ENCODE peak calls at places on chromosome 2, in seven cellular contexts. Q is astrocyte of the spinal cord, I is uterus, B is fibroblast of the aortic adventitia, T is IMR-90, P is testis, Y is cardiac muscle cell. G is an unnamed sample.

GRCh38 chr2:19073522-19073921 is 284.9 kb downstream of the OSR1 start:
- DNase-seq in Q (peak; percentile 80), I (no peak), B (peak; percentile 27), P (no peak), Y (no peak), T (peak; percentile 83), G (peak; percentile 23)

GRCh38 chr2:60738679-60739078 is 17.4 kb upstream of the PAPOLG start:
- DNase-seq in B (no peak), T (no peak), Q (no peak), P (no peak), I (no peak), Y (no peak), G (no peak)

GRCh38 chr2:205833874-205834273 is 151.6 kb downstream of the NRP2 start:
- DNase-seq in B (no peak), P (no peak), Y (no peak), T (no peak), I (no peak), Q (no peak), G (no peak)

GRCh38 chr2:127400897-127401756 is 13.4 kb upstream of the MAP3K2 start:
- DNase-seq in P (no peak), B (no peak), Y (no peak), I (no peak), Q (peak; percentile 47), T (peak; percentile 78), G (no peak)

GRCh38 chr2:70898363-70899240 is 37.1 kb upstream of the ATP6V1B1 start:
- DNase-seq in B (no peak), I (no peak), Q (no peak), T (no peak), P (no peak), Y (no peak), G (no peak)

GRCh38 chr2:208392300-208392699 is 14.3 kb upstream of the PTH2R start:
- DNase-seq in Q (no peak), I (no peak), Y (no peak), T (no peak), P (no peak), B (no peak), G (no peak)

GRCh38 chr2:63424329-63425078 is 163.8 kb downstream of the WDPCP start:
- DNase-seq in P (peak; percentile 22), I (no peak), Y (no peak), Q (peak; percentile 41), B (peak; percentile 36), T (peak; percentile 41), G (peak; percentile 11)

GRCh38 chr2:201633862-201634261 is 9.4 kb downstream of the TMEM237 start:
- DNase-seq in I (no peak), T (peak; percentile 28), Q (no peak), Y (no peak), P (no peak), B (no peak), G (no peak)

GRCh38 chr2:54470241-54470938 is 14.3 kb downstream of the SPTBN1 start:
- DNase-seq in Q (peak; percentile 61), I (no peak), B (peak; percentile 74), P (no peak), T (peak; percentile 79), Y (peak; percentile 62), G (peak; percentile 87)

GRCh38 chr2:226701052-226701451 is 98.6 kb downstream of the IRS1 start:
- DNase-seq in Y (no peak), Q (peak; percentile 91), B (peak; percentile 81), P (no peak), I (no peak), T (peak; percentile 98), G (peak; percentile 99)

DNA sequence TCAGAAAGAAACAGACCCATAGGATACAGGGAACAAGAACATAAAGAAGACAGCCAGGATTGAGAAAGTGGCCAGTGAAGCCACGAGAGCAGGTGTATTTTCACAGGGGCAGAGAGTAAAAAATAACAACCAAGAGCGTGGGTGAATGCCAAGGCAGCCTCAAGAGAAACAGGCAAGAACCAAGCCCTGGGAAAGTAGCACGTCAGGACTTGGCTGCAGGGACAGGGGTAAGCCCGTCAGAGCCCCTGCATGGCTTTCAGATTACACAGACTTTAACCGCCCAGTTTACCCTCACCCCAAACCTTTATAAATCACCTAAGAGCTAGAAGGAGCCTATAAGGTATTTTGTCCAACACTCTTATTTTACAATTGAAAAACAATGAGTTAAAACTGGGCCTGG is 43.7 kb downstream of the ARL4C start:
- DNase-seq in T (no peak), P (no peak), Q (no peak), Y (no peak), I (no peak), B (no peak), G (no peak)
- H3K4me3 ChIP-seq in T (no peak overlapping the region), P (no peak overlapping the region), Q (no peak overlapping the region), Y (no peak overlapping the region), I (no peak overlapping the region), B (no peak overlapping the region), G (no peak overlapping the region)

GRCh38 chr2:8662239-8662879 is 19.5 kb upstream of the ID2 start:
- DNase-seq in T (peak; percentile 90), P (no peak), Q (peak; percentile 82), B (peak; percentile 71), Y (no peak), I (no peak), G (peak; percentile 95)
- TF ChIP-seq CTCF in T (peak; percentile 40), P (no peak), Q (peak; percentile 35), B (no peak), Y (peak; percentile 9), I (no peak), G (peak; percentile 52)

DNA sequence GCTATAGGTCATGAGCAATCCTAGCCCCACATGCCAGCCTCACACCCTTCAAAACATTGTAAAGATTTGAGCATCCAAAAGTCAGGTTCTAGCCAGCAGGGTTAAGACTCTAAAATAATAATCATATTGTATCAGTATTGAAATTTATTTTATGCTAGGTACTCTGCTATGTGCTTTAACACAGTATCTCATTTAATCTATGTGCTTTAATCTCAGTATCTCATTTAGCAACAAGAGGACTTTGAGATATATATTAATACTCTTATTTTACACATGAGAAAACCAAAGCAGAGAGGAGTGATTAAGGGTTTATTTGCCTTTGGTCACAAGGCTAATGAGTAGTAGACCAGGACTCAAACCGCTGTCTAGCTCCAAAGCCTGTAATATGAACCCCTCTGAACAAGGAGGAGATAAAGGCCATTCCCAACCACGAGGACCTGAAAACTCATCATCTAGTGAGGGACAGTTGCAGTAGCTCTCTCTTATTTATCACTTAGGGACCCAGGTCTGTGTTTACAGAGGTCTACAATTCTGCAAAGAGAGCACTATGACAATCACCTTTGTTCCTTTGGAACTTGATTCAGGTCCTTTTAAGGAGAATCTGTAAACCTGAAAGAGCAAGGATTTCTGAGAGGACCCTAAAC is 116.5 kb upstream of the SERTAD2 start:
- DNase-seq in Y (no peak), P (no peak), B (peak; percentile 43), T (peak; percentile 79), Q (peak; percentile 62), I (no peak), G (no peak)
- H3K4me3 ChIP-seq in Y (no peak overlapping the region), P (no peak overlapping the region), B (no peak overlapping the region), T (no peak overlapping the region), Q (no peak overlapping the region), I (no peak overlapping the region), G (no peak overlapping the region)

DNA sequence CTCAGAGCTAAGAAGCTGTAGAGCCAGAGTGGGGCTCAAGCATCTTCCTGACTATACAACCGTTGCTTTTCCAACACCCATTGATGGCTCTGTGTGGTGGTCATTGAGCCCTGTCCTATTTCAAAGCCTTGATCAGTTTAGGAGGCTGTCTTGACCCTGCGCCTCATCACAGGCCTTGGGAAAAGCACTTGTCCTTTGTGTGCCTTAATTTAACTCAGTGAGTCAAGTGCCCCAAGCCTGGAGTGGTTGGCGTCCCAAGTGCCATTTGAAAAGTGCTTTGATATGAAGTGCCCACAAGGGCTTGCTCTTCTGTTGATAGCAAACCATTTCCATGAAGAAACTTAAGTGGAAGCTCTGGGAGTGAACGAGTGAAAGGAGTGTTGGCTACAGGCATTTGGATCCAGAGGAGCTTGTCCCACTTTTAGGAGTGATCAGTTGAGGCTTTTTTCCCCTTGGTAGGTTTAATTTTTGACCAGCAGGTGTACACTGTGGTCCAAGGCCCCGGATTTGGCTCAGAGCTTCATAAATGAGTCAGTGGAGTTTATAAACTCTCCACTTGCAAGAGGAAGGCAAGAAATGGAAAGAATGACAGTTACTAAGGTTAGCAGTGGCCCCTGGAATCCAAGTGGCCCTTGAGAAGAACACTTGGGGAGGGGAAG is 50.3 kb downstream of the ACTR2 start:
- DNase-seq in P (no peak), Q (no peak), B (no peak), I (no peak), Y (peak; percentile 94), T (peak; percentile 64), G (no peak)
- TF ChIP-seq CTCF in P (no peak), Q (peak; percentile 12), B (peak; percentile 17), I (no peak), Y (no peak), T (peak; percentile 19), G (no peak)

DNA sequence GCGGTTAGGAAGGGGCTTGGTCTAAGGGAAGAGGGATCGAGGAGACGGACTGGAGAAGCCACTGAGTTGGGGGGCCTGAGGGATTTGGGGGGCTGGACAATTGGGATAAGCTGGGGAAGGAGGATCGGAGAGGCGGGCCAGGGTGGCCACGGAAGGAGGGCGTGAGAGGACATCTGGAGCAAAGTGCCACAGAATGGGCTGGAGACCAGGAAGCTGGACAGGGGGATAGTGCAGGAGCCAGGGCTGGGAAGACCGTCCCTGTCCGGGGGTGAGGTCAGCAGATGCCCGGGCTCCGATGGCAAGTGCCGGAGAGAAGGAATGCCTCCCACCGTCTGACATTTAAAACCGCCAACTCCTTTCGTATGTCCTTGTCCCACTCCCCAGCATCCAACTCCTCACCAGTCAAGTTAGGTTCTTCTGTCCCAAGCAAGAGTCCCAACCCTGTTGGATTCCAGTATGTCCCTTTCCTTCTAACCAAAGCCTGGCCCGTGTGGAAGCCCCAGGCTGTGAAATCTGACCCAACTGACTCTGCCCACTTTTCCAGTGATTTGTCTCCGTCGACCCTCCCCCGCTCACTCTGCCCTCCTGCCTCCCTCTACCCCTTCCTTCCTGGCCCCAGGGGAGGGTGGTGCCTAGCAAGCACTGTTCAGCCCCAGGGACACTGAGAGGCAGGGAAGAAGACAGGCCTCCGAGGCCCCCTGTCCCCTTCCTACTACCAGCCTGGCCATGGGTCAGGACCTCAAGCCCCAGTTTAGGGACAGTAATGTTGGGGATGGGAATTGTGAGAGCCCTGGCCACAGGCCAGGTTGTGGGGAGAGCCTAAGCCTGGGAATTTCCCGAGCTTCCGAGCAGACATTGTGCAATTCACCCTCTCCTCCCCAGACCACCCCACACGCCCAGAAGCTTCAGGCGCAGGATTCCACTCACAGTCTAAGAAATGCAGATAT is 31.5 kb upstream of the TMBIM1 start:
- DNase-seq in Y (peak; percentile 85), B (peak; percentile 39), T (peak; percentile 60), Q (peak; percentile 15), I (peak; percentile 48), P (peak; percentile 61), G (peak; percentile 35)
- H3K4me3 ChIP-seq in Y (peak overlapping the region; percentile 42), B (peak overlapping the region; percentile 69), T (peak overlapping the region; percentile 77), Q (peak overlapping the region; percentile 54), I (peak overlapping the region; percentile 51), P (peak overlapping the region; percentile 72), G (peak overlapping the region; percentile 60)